ENCODE peak calls at places on chromosomes 1 and 21, in nine cellular contexts. One of them, this sample, is unnamed.

GRCh38 chr21:46431448-46431847 is 27.2 kb upstream of the DIP2A start:
- DNase-seq in bronchial epithelial cell: no peak
- DNase-seq in tibial nerve: no peak
- DNase-seq in uterus: no peak
- DNase-seq in adrenal gland: peak; percentile 78
- DNase-seq in mammary epithelial cell: no peak
- DNase-seq in CD8-positive, alpha-beta T cell: no peak
- DNase-seq in ovary: no peak
- DNase-seq in neural progenitor cell: no peak
- DNase-seq in this sample: no peak

GRCh38 chr1:169944621-169945020 is 50.9 kb upstream of the SCYL3 start:
- DNase-seq in bronchial epithelial cell: no peak
- DNase-seq in tibial nerve: no peak
- DNase-seq in uterus: no peak
- DNase-seq in adrenal gland: no peak
- DNase-seq in mammary epithelial cell: no peak
- DNase-seq in CD8-positive, alpha-beta T cell: no peak
- DNase-seq in ovary: no peak
- DNase-seq in neural progenitor cell: no peak
- DNase-seq in this sample: no peak

GRCh38 chr1:228434674-228435073 is 18.0 kb upstream of the TRIM17 start:
- DNase-seq in bronchial epithelial cell: no peak
- DNase-seq in tibial nerve: no peak
- DNase-seq in uterus: no peak
- DNase-seq in adrenal gland: no peak
- DNase-seq in mammary epithelial cell: no peak
- DNase-seq in CD8-positive, alpha-beta T cell: no peak
- DNase-seq in ovary: no peak
- DNase-seq in neural progenitor cell: no peak
- DNase-seq in this sample: no peak

GRCh38 chr21:22965455-22966125 is 1967.4 kb downstream of the NCAM2 start:
- DNase-seq in bronchial epithelial cell: no peak
- DNase-seq in tibial nerve: no peak
- DNase-seq in uterus: no peak
- DNase-seq in adrenal gland: no peak
- DNase-seq in mammary epithelial cell: no peak
- DNase-seq in CD8-positive, alpha-beta T cell: no peak
- DNase-seq in ovary: no peak
- DNase-seq in neural progenitor cell: no peak
- DNase-seq in this sample: no peak

GRCh38 chr1:214989341-214989740 is 93.2 kb upstream of the KCNK2 start:
- DNase-seq in bronchial epithelial cell: peak; percentile 29
- DNase-seq in tibial nerve: no peak
- DNase-seq in uterus: no peak
- DNase-seq in adrenal gland: no peak
- DNase-seq in mammary epithelial cell: peak; percentile 5
- DNase-seq in CD8-positive, alpha-beta T cell: no peak
- DNase-seq in ovary: no peak
- DNase-seq in neural progenitor cell: no peak
- DNase-seq in this sample: no peak

GRCh38 chr1:238648756-238649155 is 737.6 kb upstream of the CHRM3 start:
- DNase-seq in bronchial epithelial cell: no peak
- DNase-seq in tibial nerve: no peak
- DNase-seq in uterus: no peak
- DNase-seq in adrenal gland: no peak
- DNase-seq in mammary epithelial cell: no peak
- DNase-seq in CD8-positive, alpha-beta T cell: no peak
- DNase-seq in ovary: no peak
- DNase-seq in neural progenitor cell: no peak
- DNase-seq in this sample: no peak

GRCh38 chr21:34933609-34934345 is 115.3 kb downstream of the RUNX1 start:
- DNase-seq in bronchial epithelial cell: no peak
- DNase-seq in tibial nerve: no peak
- DNase-seq in uterus: no peak
- DNase-seq in adrenal gland: no peak
- DNase-seq in mammary epithelial cell: no peak
- DNase-seq in CD8-positive, alpha-beta T cell: no peak
- DNase-seq in ovary: no peak
- DNase-seq in neural progenitor cell: no peak
- DNase-seq in this sample: no peak

GRCh38 chr1:29690156-29690555 is 453.8 kb downstream of the PTPRU start:
- DNase-seq in bronchial epithelial cell: no peak
- DNase-seq in tibial nerve: no peak
- DNase-seq in uterus: no peak
- DNase-seq in adrenal gland: no peak
- DNase-seq in mammary epithelial cell: no peak
- DNase-seq in CD8-positive, alpha-beta T cell: no peak
- DNase-seq in ovary: no peak
- DNase-seq in neural progenitor cell: no peak
- DNase-seq in this sample: no peak

GRCh38 chr21:42754270-42754933 is 101.0 kb downstream of the PDE9A start:
- DNase-seq in bronchial epithelial cell: no peak
- DNase-seq in tibial nerve: no peak
- DNase-seq in uterus: no peak
- DNase-seq in adrenal gland: no peak
- DNase-seq in mammary epithelial cell: no peak
- DNase-seq in CD8-positive, alpha-beta T cell: no peak
- DNase-seq in ovary: no peak
- DNase-seq in neural progenitor cell: no peak
- DNase-seq in this sample: no peak

GRCh38 chr1:5744911-5745431 is 247.3 kb downstream of the NPHP4 start:
- DNase-seq in bronchial epithelial cell: no peak
- DNase-seq in tibial nerve: peak; percentile 13
- DNase-seq in uterus: no peak
- DNase-seq in adrenal gland: no peak
- DNase-seq in mammary epithelial cell: peak; percentile 22
- DNase-seq in CD8-positive, alpha-beta T cell: no peak
- DNase-seq in ovary: peak; percentile 59
- DNase-seq in neural progenitor cell: peak; percentile 72
- DNase-seq in this sample: no peak

GRCh38 chr1:77361621-77362020 is 79.8 kb downstream of the AK5 start:
- DNase-seq in bronchial epithelial cell: no peak
- DNase-seq in tibial nerve: no peak
- DNase-seq in uterus: no peak
- DNase-seq in adrenal gland: no peak
- DNase-seq in mammary epithelial cell: no peak
- DNase-seq in CD8-positive, alpha-beta T cell: no peak
- DNase-seq in ovary: no peak
- DNase-seq in neural progenitor cell: no peak
- DNase-seq in this sample: no peak

GRCh38 chr21:42061866-42062542 is 9.1 kb upstream of the UMODL1 start:
- DNase-seq in bronchial epithelial cell: no peak
- DNase-seq in tibial nerve: no peak
- DNase-seq in uterus: no peak
- DNase-seq in adrenal gland: no peak
- DNase-seq in mammary epithelial cell: no peak
- DNase-seq in CD8-positive, alpha-beta T cell: peak; percentile 68
- DNase-seq in ovary: no peak
- DNase-seq in neural progenitor cell: peak; percentile 27
- DNase-seq in this sample: no peak

GRCh38 chr21:25459365-25459764 is 147.9 kb downstream of the MRPL39 start:
- DNase-seq in bronchial epithelial cell: no peak
- DNase-seq in tibial nerve: no peak
- DNase-seq in uterus: no peak
- DNase-seq in adrenal gland: no peak
- DNase-seq in mammary epithelial cell: no peak
- DNase-seq in CD8-positive, alpha-beta T cell: no peak
- DNase-seq in ovary: no peak
- DNase-seq in neural progenitor cell: no peak
- DNase-seq in this sample: no peak

GRCh38 chr1:236930503-236930902 is 73.7 kb downstream of the MT1HL1 start:
- DNase-seq in bronchial epithelial cell: no peak
- DNase-seq in tibial nerve: no peak
- DNase-seq in uterus: no peak
- DNase-seq in adrenal gland: no peak
- DNase-seq in mammary epithelial cell: no peak
- DNase-seq in CD8-positive, alpha-beta T cell: no peak
- DNase-seq in ovary: no peak
- DNase-seq in neural progenitor cell: no peak
- DNase-seq in this sample: no peak

GRCh38 chr1:154006136-154006535 is 15.6 kb downstream of the RPS27 start:
- DNase-seq in bronchial epithelial cell: no peak
- DNase-seq in tibial nerve: no peak
- DNase-seq in uterus: no peak
- DNase-seq in adrenal gland: no peak
- DNase-seq in mammary epithelial cell: no peak
- DNase-seq in CD8-positive, alpha-beta T cell: no peak
- DNase-seq in ovary: no peak
- DNase-seq in neural progenitor cell: no peak
- DNase-seq in this sample: no peak

GRCh38 chr1:165539306-165539705 is 4.5 kb upstream of the LRRC52 start:
- DNase-seq in bronchial epithelial cell: peak; percentile 65
- DNase-seq in tibial nerve: no peak
- DNase-seq in uterus: no peak
- DNase-seq in adrenal gland: no peak
- DNase-seq in mammary epithelial cell: peak; percentile 6
- DNase-seq in CD8-positive, alpha-beta T cell: no peak
- DNase-seq in ovary: no peak
- DNase-seq in neural progenitor cell: no peak
- DNase-seq in this sample: no peak

DNA sequence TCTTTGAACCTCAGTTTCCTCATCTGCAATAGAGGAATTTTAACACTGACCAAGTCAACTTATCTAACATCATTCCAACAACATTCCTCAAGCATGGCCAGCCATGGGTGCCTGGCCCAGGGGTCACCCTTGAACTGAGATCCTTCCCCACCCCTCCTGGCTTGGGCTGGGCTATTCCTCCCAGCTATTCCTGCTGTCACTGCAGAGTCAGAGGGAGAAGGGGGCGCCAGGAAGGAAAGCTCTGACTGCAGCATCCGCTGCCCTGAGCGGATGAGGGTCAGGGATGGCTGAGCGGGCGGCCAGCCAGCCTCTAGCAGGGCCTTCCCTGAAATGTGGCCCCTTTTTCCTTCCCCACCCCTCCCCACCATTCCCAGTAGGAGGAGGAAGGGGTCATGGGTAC is 3.1 kb downstream of the TINAGL1 start:
- DNase-seq in bronchial epithelial cell: no peak
- DNase-seq in tibial nerve: no peak
- DNase-seq in uterus: peak; percentile 46
- DNase-seq in adrenal gland: no peak
- DNase-seq in mammary epithelial cell: no peak
- DNase-seq in CD8-positive, alpha-beta T cell: no peak
- DNase-seq in ovary: peak; percentile 71
- DNase-seq in neural progenitor cell: no peak
- DNase-seq in this sample: no peak
- H3K4me3 ChIP-seq in bronchial epithelial cell: no peak overlapping the region
- H3K4me3 ChIP-seq in tibial nerve: peak overlapping the region; percentile 55
- H3K4me3 ChIP-seq in uterus: peak overlapping the region; percentile 23
- H3K4me3 ChIP-seq in adrenal gland: no peak overlapping the region
- H3K4me3 ChIP-seq in mammary epithelial cell: peak overlapping the region; percentile 32
- H3K4me3 ChIP-seq in CD8-positive, alpha-beta T cell: no peak overlapping the region
- H3K4me3 ChIP-seq in ovary: peak overlapping the region; percentile 11
- H3K4me3 ChIP-seq in neural progenitor cell: no peak overlapping the region
- H3K4me3 ChIP-seq in this sample: peak overlapping the region; percentile 89

DNA sequence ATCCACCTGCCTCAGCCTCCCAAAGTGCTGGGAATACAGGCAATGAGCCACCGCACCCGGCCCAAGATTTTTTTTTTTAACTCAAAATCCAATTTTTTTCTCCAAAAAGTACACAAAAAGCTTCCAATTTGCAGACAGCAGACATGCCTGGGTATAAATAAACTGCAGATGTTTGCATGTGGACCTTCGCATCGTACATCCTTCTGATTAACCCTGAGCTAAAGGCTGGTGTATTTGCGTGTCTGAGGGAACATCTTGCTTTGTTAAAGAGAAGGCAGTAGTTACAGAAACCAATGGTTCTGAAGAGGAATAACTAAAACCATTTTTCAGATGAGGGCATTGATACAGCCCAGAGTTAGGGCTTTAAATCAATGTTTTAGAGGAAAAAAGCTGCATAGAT is 12.7 kb downstream of the BCAR3 start:
- DNase-seq in bronchial epithelial cell: no peak
- DNase-seq in tibial nerve: no peak
- DNase-seq in uterus: no peak
- DNase-seq in adrenal gland: no peak
- DNase-seq in mammary epithelial cell: no peak
- DNase-seq in CD8-positive, alpha-beta T cell: no peak
- DNase-seq in ovary: no peak
- DNase-seq in neural progenitor cell: no peak
- DNase-seq in this sample: no peak
- H3K36me3 ChIP-seq in bronchial epithelial cell: peaks cover 27% of the 10 kb centered on the region
- H3K36me3 ChIP-seq in tibial nerve: no peaks in the 10 kb centered on the region
- H3K36me3 ChIP-seq in uterus: no peaks in the 10 kb centered on the region
- H3K36me3 ChIP-seq in adrenal gland: no peaks in the 10 kb centered on the region
- H3K36me3 ChIP-seq in mammary epithelial cell: peaks cover 64% of the 10 kb centered on the region
- H3K36me3 ChIP-seq in CD8-positive, alpha-beta T cell: no peaks in the 10 kb centered on the region
- H3K36me3 ChIP-seq in ovary: no peaks in the 10 kb centered on the region
- H3K36me3 ChIP-seq in neural progenitor cell: no peaks in the 10 kb centered on the region
- H3K36me3 ChIP-seq in this sample: no peaks in the 10 kb centered on the region

DNA sequence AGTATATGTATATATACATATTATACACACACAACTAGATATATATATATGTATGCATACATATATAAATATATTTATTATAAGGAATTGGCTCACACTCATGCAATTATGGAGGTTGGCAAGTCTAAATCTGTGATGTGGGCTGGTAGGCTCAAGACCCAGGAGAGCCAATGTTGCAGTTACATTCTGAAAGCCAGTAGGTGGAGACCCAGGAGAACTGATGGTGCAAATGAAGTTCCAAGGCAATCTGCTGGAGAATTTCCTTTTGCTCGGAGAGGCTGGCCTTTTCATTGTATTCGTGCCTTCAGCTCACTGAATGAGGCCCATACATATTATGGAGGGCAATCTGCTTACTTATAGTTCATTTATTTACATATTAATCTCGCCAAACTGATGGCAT is 9.4 kb downstream of the IVL start:
- DNase-seq in bronchial epithelial cell: peak; percentile 54
- DNase-seq in tibial nerve: no peak
- DNase-seq in uterus: no peak
- DNase-seq in adrenal gland: no peak
- DNase-seq in mammary epithelial cell: peak; percentile 46
- DNase-seq in CD8-positive, alpha-beta T cell: no peak
- DNase-seq in ovary: no peak
- DNase-seq in neural progenitor cell: no peak
- DNase-seq in this sample: no peak
- TF ChIP-seq CTCF in bronchial epithelial cell: peak; percentile 64
- TF ChIP-seq CTCF in tibial nerve: no peak
- TF ChIP-seq CTCF in uterus: no peak
- TF ChIP-seq CTCF in adrenal gland: peak; percentile 43
- TF ChIP-seq CTCF in mammary epithelial cell: peak; percentile 71
- TF ChIP-seq CTCF in CD8-positive, alpha-beta T cell: no peak
- TF ChIP-seq CTCF in ovary: no peak
- TF ChIP-seq CTCF in neural progenitor cell: no peak
- TF ChIP-seq CTCF in this sample: no peak

DNA sequence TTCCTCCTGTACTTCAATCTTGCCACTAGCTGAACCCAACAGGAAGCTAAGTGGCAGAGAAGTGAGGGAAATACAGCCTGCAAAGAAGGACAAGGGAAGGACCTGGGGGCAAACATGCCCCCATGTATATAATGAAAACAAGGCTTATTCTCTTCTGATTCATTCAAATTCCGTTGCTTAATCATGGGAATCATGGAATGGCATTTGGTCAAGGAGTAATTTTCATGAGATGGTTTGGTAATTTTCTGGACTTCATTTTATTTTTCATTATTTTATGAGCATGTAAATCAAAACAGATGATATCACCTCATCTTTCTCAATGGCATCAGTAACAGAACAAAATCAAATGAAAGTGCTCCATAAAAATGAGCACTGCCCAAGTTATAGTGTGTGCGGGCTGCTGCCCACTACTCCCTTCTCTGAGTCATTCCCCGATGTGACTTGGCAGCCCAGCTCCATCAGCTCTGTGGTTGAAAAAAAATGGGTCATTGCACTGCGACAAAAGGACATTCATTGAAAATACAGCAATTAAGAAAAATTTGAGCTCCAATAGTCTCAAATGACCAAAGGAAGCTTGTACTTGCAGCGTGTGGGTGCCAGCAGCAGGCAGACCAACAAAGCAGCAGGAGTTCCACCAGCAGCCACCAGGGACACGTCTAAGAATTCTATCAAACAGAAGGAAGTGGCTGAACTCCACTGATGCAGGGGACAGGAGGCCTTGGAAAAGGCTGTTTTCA is 84.3 kb upstream of the VAV3 start:
- DNase-seq in bronchial epithelial cell: no peak
- DNase-seq in tibial nerve: no peak
- DNase-seq in uterus: no peak
- DNase-seq in adrenal gland: no peak
- DNase-seq in mammary epithelial cell: peak; percentile 12
- DNase-seq in CD8-positive, alpha-beta T cell: no peak
- DNase-seq in ovary: no peak
- DNase-seq in neural progenitor cell: peak; percentile 41
- DNase-seq in this sample: no peak
- H3K4me3 ChIP-seq in bronchial epithelial cell: no peak overlapping the region
- H3K4me3 ChIP-seq in tibial nerve: no peak overlapping the region
- H3K4me3 ChIP-seq in uterus: no peak overlapping the region
- H3K4me3 ChIP-seq in adrenal gland: no peak overlapping the region
- H3K4me3 ChIP-seq in mammary epithelial cell: no peak overlapping the region
- H3K4me3 ChIP-seq in CD8-positive, alpha-beta T cell: no peak overlapping the region
- H3K4me3 ChIP-seq in ovary: no peak overlapping the region
- H3K4me3 ChIP-seq in neural progenitor cell: no peak overlapping the region
- H3K4me3 ChIP-seq in this sample: no peak overlapping the region

This sample was measured in ascending aorta.